ENCODE peak calls at places on chromosomes 1 and 21, in eight cellular contexts. Y is T47D, S is SW 1271, V is M059J, Q is SK-N-SH, Z is GM03348, F is iris pigment epithelial cell, C is astrocyte of the hippocampus. J is an unnamed sample.

GRCh38 chr21:17386498-17386897 is 126.3 kb upstream of the CXADR start:
- DNase-seq in C (no peak), V (no peak), Z (no peak), Y (no peak), F (no peak), Q (no peak), S (no peak), J (no peak)

GRCh38 chr1:30745834-30746208 is 11.8 kb downstream of the LAPTM5 start:
- DNase-seq in Q (no peak), F (no peak), S (no peak), Z (no peak), Y (no peak), V (no peak), C (no peak), J (no peak)

GRCh38 chr1:206429421-206429820 is 40.9 kb upstream of the IKBKE start:
- DNase-seq in V (no peak), F (no peak), Z (no peak), S (no peak), Y (no peak), Q (no peak), C (no peak), J (no peak)

GRCh38 chr1:244394346-244394745 is 57.4 kb downstream of the ADSS2 start:
- DNase-seq in V (no peak), Q (no peak), C (no peak), Z (no peak), F (no peak), S (no peak), Y (no peak), J (no peak)

GRCh38 chr1:151570819-151571218 is 30.7 kb downstream of the TUFT1 start:
- DNase-seq in V (no peak), F (no peak), C (no peak), S (no peak), Y (no peak), Q (no peak), Z (no peak), J (no peak)

GRCh38 chr1:84708031-84708430 is 17.8 kb upstream of the SSX2IP start:
- DNase-seq in F (peak; percentile 13), S (no peak), Y (no peak), V (no peak), Q (no peak), Z (no peak), C (no peak), J (no peak)

GRCh38 chr1:81912383-81912782 is 111.6 kb downstream of the ADGRL2 start:
- DNase-seq in F (no peak), Z (no peak), Y (peak; percentile 8), C (no peak), V (no peak), S (no peak), Q (no peak), J (no peak)

GRCh38 chr1:184056921-184057496 is 5.5 kb downstream of the TSEN15 start:
- DNase-seq in V (peak; percentile 86), Q (no peak), C (peak; percentile 77), Z (peak; percentile 63), S (peak; percentile 20), F (peak; percentile 83), Y (no peak), J (no peak)

GRCh38 chr1:229286099-229286766 is 15.3 kb downstream of the RAB4A start:
- DNase-seq in C (no peak), V (no peak), Y (no peak), Q (no peak), Z (no peak), F (peak; percentile 40), S (no peak), J (no peak)

GRCh38 chr1:53946252-53947171 is at the start of gene LRRC42:
- DNase-seq in V (no peak), S (no peak), Q (peak; percentile 99), F (no peak), Y (no peak), Z (peak; percentile 99), C (no peak), J (no peak)

GRCh38 chr1:178060789-178061556 is 32.9 kb upstream of the RASAL2 start:
- DNase-seq in Y (peak; percentile 27), F (peak; percentile 87), V (peak; percentile 87), Q (no peak), Z (peak; percentile 68), S (no peak), C (peak; percentile 91), J (no peak)

GRCh38 chr21:31710586-31710985 is 21.3 kb downstream of the SCAF4 start:
- DNase-seq in F (peak; percentile 77), V (peak; percentile 66), Y (no peak), S (no peak), C (peak; percentile 78), Q (no peak), Z (peak; percentile 62), J (no peak)

GRCh38 chr1:100606438-100606837 is 68.5 kb downstream of the GPR88 start:
- DNase-seq in Q (peak; percentile 17), Z (peak; percentile 64), S (no peak), F (peak; percentile 69), Y (peak; percentile 29), V (peak; percentile 70), C (peak; percentile 73), J (no peak)

GRCh38 chr1:61221642-61222041 is 139.3 kb downstream of the NFIA start:
- DNase-seq in V (no peak), Q (no peak), Z (peak; percentile 48), C (no peak), S (no peak), F (peak; percentile 36), Y (no peak), J (no peak)

GRCh38 chr1:40783001-40783905 is at the start of gene KCNQ4:
- DNase-seq in Z (peak; percentile 61), V (no peak), S (no peak), Y (peak; percentile 71), C (peak; percentile 41), Q (peak; percentile 80), F (no peak), J (peak; percentile 4)

GRCh38 chr1:172431721-172432192 is 11.3 kb downstream of the C1orf105 start:
- DNase-seq in V (no peak), Y (peak; percentile 61), C (no peak), Z (no peak), Q (no peak), S (no peak), F (no peak), J (peak; percentile 50)

GRCh38 chr1:47941609-47942237 is 55.5 kb downstream of the TRABD2B start:
- DNase-seq in Y (peak; percentile 24), C (no peak), V (no peak), Z (no peak), Q (no peak), F (peak; percentile 11), S (no peak), J (no peak)

GRCh38 chr21:37868446-37868845 is 47.8 kb downstream of the KCNJ6 start:
- DNase-seq in Q (no peak), C (no peak), Z (no peak), V (peak; percentile 47), Y (no peak), S (no peak), F (no peak), J (no peak)

GRCh38 chr1:84776639-84777038 is 86.4 kb upstream of the SSX2IP start:
- DNase-seq in Z (no peak), S (no peak), V (peak; percentile 87), F (no peak), Y (no peak), Q (no peak), C (peak; percentile 25), J (no peak)

GRCh38 chr1:208919371-208919770 is 664.1 kb upstream of the CAMK1G start:
- DNase-seq in Q (no peak), V (peak; percentile 77), C (peak; percentile 24), Y (no peak), F (no peak), Z (peak; percentile 24), S (peak; percentile 13), J (no peak)

GRCh38 chr21:29299046-29299905 is 554 bp downstream of the BACH1 start:
- DNase-seq in S (no peak), Q (no peak), C (peak; percentile 81), Z (peak; percentile 84), V (peak; percentile 62), F (peak; percentile 60), Y (peak; percentile 61), J (peak; percentile 61)

GRCh38 chr21:45830720-45831366 is 150.7 kb upstream of the COL6A1 start:
- DNase-seq in C (no peak), Y (no peak), Q (no peak), S (no peak), F (no peak), V (no peak), Z (no peak), J (no peak)

GRCh38 chr1:40379785-40380452 is 6.4 kb downstream of the SMAP2 start:
- DNase-seq in Y (no peak), V (peak; percentile 55), Q (no peak), Z (peak; percentile 74), C (peak; percentile 26), F (peak; percentile 63), S (no peak), J (no peak)

GRCh38 chr1:221439734-221440436 is 302.0 kb downstream of the DUSP10 start:
- DNase-seq in Z (peak; percentile 76), F (peak; percentile 98), C (peak; percentile 95), S (peak; percentile 89), V (peak; percentile 99), Y (no peak), Q (no peak), J (no peak)

GRCh38 chr1:85581138-85581801 is 709 bp downstream of the CCN1 start:
- DNase-seq in C (peak; percentile 84), Z (peak; percentile 65), Q (peak; percentile 75), S (peak; percentile 42), V (peak; percentile 79), F (peak; percentile 78), Y (peak; percentile 84), J (no peak)

GRCh38 chr21:28742527-28742926 is 250.2 kb downstream of the LTN1 start:
- DNase-seq in S (no peak), Z (peak; percentile 62), Q (peak; percentile 24), C (peak; percentile 42), Y (peak; percentile 33), F (peak; percentile 31), V (peak; percentile 48), J (no peak)

GRCh38 chr21:35838987-35839763 is 221.2 kb downstream of the SETD4 start:
- DNase-seq in V (no peak), S (no peak), F (no peak), Z (no peak), C (no peak), Y (no peak), Q (no peak), J (no peak)

GRCh38 chr1:58907398-58907797 is 123.6 kb upstream of the JUN start:
- DNase-seq in C (no peak), Q (no peak), V (no peak), F (no peak), S (no peak), Z (no peak), Y (no peak), J (no peak)

GRCh38 chr1:28296401-28297220 is 32.2 kb upstream of the MED18 start:
- DNase-seq in C (peak; percentile 41), F (peak; percentile 17), Q (no peak), Z (no peak), Y (peak; percentile 80), S (no peak), V (peak; percentile 73), J (no peak)

GRCh38 chr1:161069201-161069685 is 448 bp downstream of the ARHGAP30 start:
- DNase-seq in F (no peak), S (no peak), Z (no peak), Y (no peak), Q (no peak), C (no peak), V (no peak), J (peak; percentile 14)

GRCh38 chr1:25039229-25039628 is 109.2 kb upstream of the RUNX3 start:
- DNase-seq in Y (no peak), Q (no peak), C (no peak), V (peak; percentile 51), S (no peak), F (no peak), Z (no peak), J (no peak)